ENCODE peak calls at places on chromosomes 5 and 9, in five cellular contexts. K is activated naive CD8-positive, alpha-beta T cell treated with anti-CD3 and anti-CD28 coated beads, Interleukin-2, amount 50 U/mL, for 16 hours; J is endothelial cell; Y is AG10803; L is stimulated activated naive B cell treated with anti-CD40 and anti-IgM and Interleukin-4, amounts not matched to agents 10 μg/mL and 1 μg/mL and 100 μg/mL, for 72 hours. A is an unnamed sample.

GRCh38 chr5:34452170-34452828 is 203.8 kb upstream of the RAI14 start:
- DNase-seq in J (no peak), K (no peak), Y (peak), L (no peak), A (no peak)

GRCh38 chr9:130315446-130316226 is 50.1 kb downstream of the HMCN2 start:
- DNase-seq in K (no peak), L (no peak), Y (no peak), J (no peak), A (no peak)

GRCh38 chr5:33649801-33650482 is 209.2 kb downstream of the TARS1 start:
- DNase-seq in K (no peak), J (no peak), L (no peak), Y (peak), A (no peak)

GRCh38 chr9:79800578-79800977 is 228.8 kb downstream of the TLE4 start:
- DNase-seq in J (no peak), Y (no peak), L (no peak), K (no peak), A (no peak)

GRCh38 chr5:58410441-58410840 is 49.4 kb downstream of the PLK2 start:
- DNase-seq in K (no peak), L (no peak), J (no peak), Y (peak), A (no peak)

GRCh38 chr9:99445377-99445891 is 223.4 kb downstream of the SEC61B start:
- DNase-seq in K (no peak), L (no peak), J (no peak), Y (peak), A (no peak)

GRCh38 chr5:43038523-43038989 is 1.6 kb downstream of the ANXA2R start:
- DNase-seq in L (peak), K (no peak), Y (no peak), J (no peak), A (no peak)

GRCh38 chr5:138573949-138574670 is 1.1 kb downstream of the HSPA9 start:
- DNase-seq in K (no peak), L (no peak), J (no peak), Y (peak), A (no peak)

GRCh38 chr5:146249801-146250200 is 46.4 kb downstream of the RBM27 start:
- DNase-seq in L (peak), J (no peak), K (no peak), Y (no peak), A (no peak)

A was measured in activated T-cell treated with anti-CD3 and anti-CD28 coated beads for 48 hours.